ENCODE peak calls at places on chromosomes 7 and 10, in seven cellular contexts. B is suprapubic skin; F is DMS 273 treated with DMSO at 0.1 percent for 48 hours; A is naive B cell; O is HuH-7; Y is WTC11; S is stimulated activated CD4-positive, alpha-beta T cell treated with anti-CD3 and anti-CD28 coated beads, Interleukin-15, amount 100 ng/mL, for 1 hour. Z is an unnamed sample.

GRCh38 chr7:155850730-155851678 is 38.7 kb upstream of the SHH start:
- DNase-seq in B (peak), O (no peak), A (no peak), F (no peak), Y (no peak), S (no peak), Z (no peak)

GRCh38 chr10:35605191-35605590 is at the start of gene GJD4:
- DNase-seq in O (no peak), B (no peak), Y (no peak), F (no peak), A (no peak), S (no peak), Z (no peak)

GRCh38 chr10:44965651-44966097 is 6.1 kb downstream of the RASSF4 start:
- DNase-seq in F (no peak), B (peak), S (no peak), Y (no peak), A (no peak), O (no peak), Z (no peak)

GRCh38 chr7:12322287-12322902 is 81.3 kb downstream of the VWDE start:
- DNase-seq in B (no peak), Y (no peak), S (no peak), O (no peak), A (peak), F (no peak), Z (peak)

GRCh38 chr10:62194924-62195674 is 73.5 kb downstream of the RTKN2 start:
- DNase-seq in Y (no peak), B (no peak), F (no peak), O (no peak), S (no peak), A (no peak), Z (no peak)

GRCh38 chr10:123561145-123561448 is 105.1 kb upstream of the GPR26 start:
- DNase-seq in B (peak), S (no peak), A (no peak), Y (no peak), O (no peak), F (no peak), Z (no peak)

GRCh38 chr7:142611566-142612250 is 137.6 kb upstream of the PRSS1 start:
- DNase-seq in A (no peak), B (no peak), Y (no peak), S (no peak), F (no peak), O (no peak), Z (no peak)

GRCh38 chr7:116552616-116553015 is 27.8 kb downstream of the CAV1 start:
- DNase-seq in F (no peak), Y (no peak), B (no peak), S (no peak), O (no peak), A (no peak), Z (no peak)

GRCh38 chr10:52949899-52950298 is 177.3 kb upstream of the MBL2 start:
- DNase-seq in Y (peak), O (peak), B (no peak), F (no peak), A (no peak), S (no peak), Z (no peak)